ENCODE peak calls at places on chromosomes 7 and 10, in five cellular contexts. L is esophagus muscularis mucosa; X is uterus; A is CD4-positive, alpha-beta memory T cell; G is GM23248. F is an unnamed sample. For H3K4me1, the result is how much of the 10 kb centered on the place peaks cover.

GRCh38 chr7:41508755-41509154 is 194.1 kb downstream of the INHBA start:
- DNase-seq in L (no peak), X (no peak), A (no peak), G (peak), F (no peak)

GRCh38 chr7:157432541-157432956 is 95.7 kb downstream of the DNAJB6 start:
- DNase-seq in G (peak), A (no peak), L (no peak), X (peak), F (no peak)

GRCh38 chr10:32141018-32141807 is 85.0 kb upstream of the KIF5B start:
- DNase-seq in A (no peak), X (no peak), G (peak), L (no peak), F (no peak)

GRCh38 chr7:47474937-47475879 is 106.7 kb downstream of the TNS3 start:
- DNase-seq in G (peak), L (no peak), A (no peak), X (peak), F (peak)

GRCh38 chr10:22251751-22252285 is 34.0 kb upstream of the EBLN1 start:
- DNase-seq in L (peak), X (peak), A (peak), G (peak), F (peak)

GRCh38 chr7:77995717-77996116 is 197.1 kb downstream of the PHTF2 start:
- DNase-seq in A (no peak), X (no peak), L (no peak), G (peak), F (no peak)

GRCh38 chr10:91162495-91163268 is 57.8 kb upstream of the PCGF5 start:
- DNase-seq in X (peak), G (peak), A (peak), L (no peak), F (peak)

GRCh38 chr7:39560398-39560797 is 5.8 kb upstream of the YAE1 start:
- DNase-seq in X (no peak), G (peak), L (no peak), A (no peak), F (no peak)

GRCh38 chr7:107946881-107947280 is 55.9 kb downstream of the DLD start:
- DNase-seq in X (no peak), A (no peak), G (peak), L (no peak), F (no peak)

GRCh38 chr7:99024066-99024465 is 119.8 kb downstream of the SMURF1 start:
- DNase-seq in X (no peak), A (no peak), G (no peak), L (no peak), F (no peak)

GRCh38 chr7:54904130-54904529 is 114.7 kb upstream of the EGFR start:
- DNase-seq in G (peak), X (no peak), A (no peak), L (no peak), F (no peak)

GRCh38 chr10:84966708-84967441 is 638.5 kb downstream of the CCSER2 start:
- DNase-seq in X (no peak), A (no peak), G (no peak), L (no peak), F (no peak)

GRCh38 chr10:63644398-63645142 is 123.4 kb downstream of the REEP3 start:
- DNase-seq in G (peak), X (no peak), L (no peak), A (no peak), F (no peak)

GRCh38 chr10:118339096-118339495 is 3.0 kb downstream of the FAM204A start:
- DNase-seq in A (no peak), G (no peak), L (no peak), X (no peak), F (peak)

GRCh38 chr10:124050021-124051015 is 43.1 kb downstream of the CHST15 start:
- DNase-seq in A (no peak), L (no peak), G (no peak), X (no peak), F (no peak)

GRCh38 chr10:97919012-97919411 is 69.4 kb downstream of the GOLGA7B start:
- DNase-seq in X (no peak), A (peak), L (no peak), G (no peak), F (no peak)

GRCh38 chr7:74173491-74173865 is 678 bp upstream of the EIF4H start:
- DNase-seq in A (no peak), G (no peak), L (no peak), X (no peak), F (no peak)

GRCh38 chr7:130845581-130846085 is 111.6 kb upstream of the KLF14 start:
- DNase-seq in L (no peak), G (peak), A (no peak), X (no peak), F (no peak)

GRCh38 chr7:40922316-40922670 is 780.6 kb downstream of the INHBA start:
- DNase-seq in X (no peak), G (peak), A (no peak), L (no peak), F (no peak)

GRCh38 chr10:26361946-26362345 is 76.2 kb upstream of the APBB1IP start:
- DNase-seq in X (no peak), G (no peak), A (no peak), L (no peak), F (no peak)

GRCh38 chr10:19925064-19925463 is 108.8 kb downstream of the PLXDC2 start:
- DNase-seq in A (no peak), L (no peak), X (no peak), G (no peak), F (no peak)
- H3K4me1 ChIP-seq in A (under half), L (under half), X (under half), G (under half), F (half or more)

GRCh38 chr10:129467346-129468119 is 492 bp downstream of the MGMT start:
- DNase-seq in A (no peak), G (peak), L (peak), X (no peak), F (no peak)

GRCh38 chr10:129464251-129464650 is 2.8 kb upstream of the MGMT start:
- DNase-seq in G (no peak), A (no peak), L (no peak), X (no peak), F (no peak)

GRCh38 chr10:129468187-129468586 is 1.1 kb downstream of the MGMT start:
- DNase-seq in A (no peak), G (no peak), L (peak), X (no peak), F (no peak)

GRCh38 chr10:129466703-129467345 is at the start of gene MGMT:
- DNase-seq in L (peak), A (peak), G (peak), X (peak), F (peak)

GRCh38 chr10:129465796-129466702 is 992 bp upstream of the MGMT start:
- DNase-seq in A (no peak), G (peak), L (peak), X (no peak), F (no peak)
- H3K4me3 ChIP-seq in A (peak), G (peak), L (peak), X (peak), F (peak)

GRCh38 chr10:29517352-29517923 is 117.3 kb downstream of the SVIL start:
- DNase-seq in G (peak), L (no peak), X (no peak), A (no peak), F (no peak)

GRCh38 chr10:29514306-29514705 is 120.5 kb downstream of the SVIL start:
- DNase-seq in L (no peak), X (no peak), A (no peak), G (no peak), F (no peak)

DNA sequence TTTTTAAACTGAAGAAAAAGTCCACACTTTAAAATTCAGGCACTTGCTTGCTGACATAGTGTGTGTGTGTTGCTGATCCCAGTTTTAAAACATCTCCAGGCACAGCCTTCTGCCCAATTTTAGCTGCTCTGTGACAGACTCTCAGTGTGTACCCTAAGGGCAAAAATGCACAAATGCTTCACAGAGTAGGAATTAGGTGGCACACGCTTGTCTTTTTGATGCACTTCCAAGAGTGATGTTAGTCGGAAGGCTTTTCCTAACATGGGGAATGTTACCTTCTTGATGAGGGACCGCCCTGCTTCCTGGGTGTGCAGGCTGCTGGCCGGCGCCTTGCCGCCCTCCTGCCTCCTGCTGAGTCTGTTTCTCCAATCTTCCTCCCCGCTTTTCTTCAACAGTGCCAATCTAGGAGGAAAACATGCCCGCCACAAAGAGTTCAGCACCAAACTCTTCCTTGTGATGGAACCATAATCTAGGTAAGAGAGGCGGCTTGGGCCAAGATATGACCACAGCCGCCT is 122.3 kb downstream of the SVIL start:
- DNase-seq in A (no peak), G (no peak), L (no peak), X (no peak), F (no peak)
- H3K4me1 ChIP-seq in A (under half), G (under half), L (half or more), X (under half), F (half or more)

GRCh38 chr10:102152545-102152890 is 329 bp downstream of the NOLC1 start:
- DNase-seq in G (peak), L (no peak), X (no peak), A (no peak), F (no peak)

GRCh38 chr10:102148275-102148674 is 3.9 kb upstream of the NOLC1 start:
- DNase-seq in X (no peak), L (no peak), G (no peak), A (no peak), F (no peak)

GRCh38 chr10:102151774-102152544 is at the start of gene NOLC1:
- DNase-seq in G (peak), X (peak), L (peak), A (peak), F (peak)

GRCh38 chr10:102153093-102153620 is 968 bp downstream of the NOLC1 start:
- DNase-seq in G (peak), A (no peak), X (no peak), L (no peak), F (no peak)

GRCh38 chr10:102150970-102151773 is 1.0 kb upstream of the NOLC1 start:
- DNase-seq in X (no peak), L (no peak), A (no peak), G (peak), F (no peak)
- H3K4me3 ChIP-seq in X (peak), L (peak), A (peak), G (peak), F (peak)

GRCh38 chr7:30530373-30530772 is 25.7 kb upstream of the GGCT start:
- DNase-seq in A (no peak), L (no peak), X (no peak), G (no peak), F (no peak)
- H3K4me1 ChIP-seq in A (under half), L (under half), X (under half), G (under half), F (under half)

DNA sequence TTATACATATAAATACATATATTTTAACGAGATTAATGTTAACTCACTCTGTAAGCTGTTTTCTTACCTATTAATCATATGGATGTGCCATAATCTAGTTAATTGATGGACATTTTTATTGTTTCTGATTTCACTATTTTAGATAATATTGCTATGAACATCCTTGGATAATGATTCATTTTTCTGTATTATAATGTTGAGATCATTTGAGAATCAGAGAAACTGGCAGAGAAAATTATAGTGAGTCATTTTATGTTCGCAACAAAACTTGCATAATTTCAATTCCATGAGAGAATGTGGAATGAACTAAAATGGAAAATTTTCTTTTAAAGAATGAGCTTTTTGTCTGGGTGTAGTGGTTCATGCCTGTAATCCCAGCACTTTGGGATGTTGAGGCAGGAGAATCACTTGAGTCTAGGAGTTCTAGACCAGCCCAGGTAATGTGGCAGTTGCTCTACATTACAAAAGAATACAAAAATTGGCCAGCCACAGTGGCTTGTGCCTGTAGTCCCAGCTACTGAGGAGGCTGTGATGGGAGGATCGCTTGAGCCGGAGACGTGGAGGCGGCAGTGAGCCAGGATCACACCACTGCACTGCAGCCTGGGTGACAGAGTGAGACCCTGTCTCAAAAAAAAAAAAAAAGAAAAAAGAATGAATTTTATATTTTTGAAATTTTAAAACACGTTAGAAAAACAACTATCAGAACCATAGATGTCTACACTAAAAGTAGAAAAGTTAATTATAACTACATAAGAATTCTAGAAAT is 40.5 kb downstream of the PAPSS2 start:
- DNase-seq in L (no peak), G (peak), X (no peak), A (no peak), F (no peak)
- H3K4me3 ChIP-seq in L (no peak), G (no peak), X (no peak), A (no peak), F (no peak)

GRCh38 chr10:109968954-109969644 is 38.7 kb upstream of the ADD3 start:
- DNase-seq in X (no peak), A (no peak), L (no peak), G (no peak), F (no peak)
- H3K4me1 ChIP-seq in X (under half), A (under half), L (under half), G (under half), F (under half)

GRCh38 chr10:71218046-71218832 is 5.9 kb downstream of the UNC5B start:
- DNase-seq in X (peak), A (no peak), L (no peak), G (peak), F (no peak)
- H3K4me3 ChIP-seq in X (peak), A (no peak), L (peak), G (peak), F (peak)

DNA sequence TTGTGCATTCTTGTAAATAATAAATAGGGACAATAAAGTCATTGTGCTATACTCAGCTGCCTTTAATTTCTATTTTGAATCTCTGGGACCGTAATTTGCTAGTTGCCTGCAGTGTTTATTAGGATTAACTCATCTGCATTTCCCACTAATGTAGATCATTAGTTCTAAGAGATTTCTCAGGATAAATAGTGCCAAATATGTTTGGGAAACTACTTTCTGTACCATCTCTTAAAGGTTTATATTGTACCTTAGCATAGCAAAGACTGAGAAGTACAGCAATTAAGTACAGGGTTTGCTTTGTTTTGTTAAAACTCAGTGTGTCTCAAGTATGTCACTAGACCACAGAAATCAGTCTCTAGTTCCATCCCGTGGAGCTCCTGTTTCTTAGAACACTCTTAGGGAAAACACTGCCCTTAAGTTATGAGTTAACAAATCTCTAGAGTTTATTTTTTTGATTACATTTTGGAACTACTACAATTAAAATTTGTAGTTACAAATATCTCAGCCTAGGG is 26.0 kb downstream of the ADD3 start:
- DNase-seq in L (no peak), A (no peak), X (no peak), G (no peak), F (no peak)
- H3K4me1 ChIP-seq in L (under half), A (half or more), X (under half), G (under half), F (half or more)

DNA sequence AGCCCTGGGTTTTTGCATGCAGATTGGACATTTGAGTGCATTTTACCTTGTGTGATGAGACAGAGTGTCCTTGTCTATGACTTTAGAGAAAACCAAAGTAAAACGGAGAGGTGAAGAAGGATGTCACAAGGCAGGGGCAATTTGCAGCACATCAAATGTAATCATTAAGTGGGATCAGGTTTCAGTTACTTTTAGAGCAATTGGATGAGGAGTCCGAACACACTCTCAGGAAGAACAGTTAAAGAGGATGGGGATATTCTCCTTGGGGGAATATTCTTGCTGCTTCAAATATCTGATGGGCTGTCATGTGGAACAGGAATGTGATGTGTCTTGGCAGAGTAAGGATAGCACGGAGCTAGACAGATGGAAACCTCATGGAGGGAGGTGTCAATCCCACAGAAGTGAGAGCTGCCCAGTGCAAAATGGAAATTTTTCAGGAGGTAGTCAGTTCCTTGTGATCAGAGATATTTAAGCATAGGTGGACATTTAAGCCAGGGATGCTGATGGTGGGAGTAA is 765 bp downstream of the RAB19 start:
- DNase-seq in X (no peak), G (no peak), L (no peak), A (no peak), F (no peak)
- H3K4me3 ChIP-seq in X (no peak), G (no peak), L (no peak), A (peak), F (no peak)

F was measured in left ventricle myocardium inferior.